ENCODE peak calls at places on chromosomes 6 and 20, in seven cellular contexts. Y is colonic mucosa, B is Peyer's patch, A is dorsolateral prefrontal cortex, E is IMR-90, O is mucosa of descending colon, S is PC-9. I is an unnamed sample.

GRCh38 chr6:145713746-145714145 is 21.6 kb downstream of the EPM2A start:
- DNase-seq in S (no peak), A (no peak), Y (no peak), E (no peak), O (no peak), B (no peak), I (no peak)

GRCh38 chr6:14792118-14792955 is 453.5 kb upstream of the JARID2 start:
- DNase-seq in O (no peak), Y (peak; percentile 33), A (no peak), B (no peak), E (no peak), S (no peak), I (peak; percentile 76)

GRCh38 chr6:166691199-166691598 is 64.1 kb upstream of the RPS6KA2 start:
- DNase-seq in A (no peak), S (peak; percentile 52), B (no peak), O (no peak), E (peak; percentile 54), Y (no peak), I (no peak)

GRCh38 chr6:130216630-130217029 is 6.1 kb downstream of the SAMD3 start:
- DNase-seq in B (no peak), O (no peak), S (no peak), E (no peak), A (no peak), Y (no peak), I (no peak)

GRCh38 chr6:140101818-140102217 is 727.4 kb upstream of the CITED2 start:
- DNase-seq in Y (no peak), B (no peak), O (no peak), E (no peak), S (no peak), A (no peak), I (no peak)

GRCh38 chr6:1790684-1791083 is 181.0 kb downstream of the FOXC1 start:
- DNase-seq in O (no peak), E (no peak), A (no peak), B (no peak), S (no peak), Y (no peak), I (no peak)

GRCh38 chr6:77626431-77626830 is 26.4 kb upstream of the MEI4 start:
- DNase-seq in A (no peak), Y (no peak), S (no peak), O (no peak), E (no peak), B (no peak), I (no peak)

GRCh38 chr6:132919476-132919875 is 105.1 kb downstream of the RPS12 start:
- DNase-seq in Y (no peak), E (peak; percentile 98), S (peak; percentile 71), O (no peak), A (no peak), B (no peak), I (peak; percentile 89)

GRCh38 chr6:131059486-131059885 is 3.6 kb downstream of the EPB41L2 start:
- DNase-seq in E (peak; percentile 73), Y (no peak), S (no peak), A (no peak), O (no peak), B (no peak), I (peak; percentile 69)

GRCh38 chr6:53623497-53623896 is 42.1 kb downstream of the KLHL31 start:
- DNase-seq in Y (no peak), A (no peak), B (no peak), S (no peak), O (no peak), E (peak; percentile 61), I (peak; percentile 70)

GRCh38 chr6:107644513-107644912 is 154.6 kb downstream of the SOBP start:
- DNase-seq in Y (no peak), S (no peak), O (no peak), E (no peak), A (no peak), B (no peak), I (no peak)

GRCh38 chr20:3107464-3108025 is 23.0 kb upstream of the AVP start:
- DNase-seq in A (no peak), Y (no peak), E (no peak), S (no peak), O (no peak), B (no peak), I (no peak)

GRCh38 chr6:141105481-141105880 is 1027.2 kb upstream of the GJE1 start:
- DNase-seq in S (no peak), O (no peak), Y (no peak), E (peak; percentile 50), B (no peak), A (no peak), I (peak; percentile 67)

GRCh38 chr20:57717797-57718196 is 8.0 kb upstream of the PMEPA1 start:
- DNase-seq in Y (no peak), A (no peak), O (no peak), B (no peak), E (no peak), S (peak; percentile 64), I (peak; percentile 77)

GRCh38 chr6:151647871-151648639 is 154.2 kb downstream of the CCDC170 start:
- DNase-seq in O (no peak), B (no peak), S (no peak), A (no peak), E (no peak), Y (no peak), I (no peak)

GRCh38 chr20:8246701-8247100 is 114.6 kb downstream of the PLCB1 start:
- DNase-seq in O (no peak), B (no peak), S (no peak), E (no peak), A (no peak), Y (no peak), I (no peak)

GRCh38 chr6:101761124-101761601 is 367.7 kb downstream of the GRIK2 start:
- DNase-seq in A (no peak), O (no peak), B (no peak), Y (no peak), S (no peak), E (peak; percentile 79), I (peak; percentile 95)

GRCh38 chr6:21227486-21227885 is 366.1 kb upstream of the SOX4 start:
- DNase-seq in Y (no peak), O (no peak), B (no peak), E (peak; percentile 54), A (no peak), S (no peak), I (no peak)
- TF ChIP-seq CTCF in Y (no peak), O (no peak), B (no peak), E (no peak), A (no peak), S (no peak), I (no peak)

DNA sequence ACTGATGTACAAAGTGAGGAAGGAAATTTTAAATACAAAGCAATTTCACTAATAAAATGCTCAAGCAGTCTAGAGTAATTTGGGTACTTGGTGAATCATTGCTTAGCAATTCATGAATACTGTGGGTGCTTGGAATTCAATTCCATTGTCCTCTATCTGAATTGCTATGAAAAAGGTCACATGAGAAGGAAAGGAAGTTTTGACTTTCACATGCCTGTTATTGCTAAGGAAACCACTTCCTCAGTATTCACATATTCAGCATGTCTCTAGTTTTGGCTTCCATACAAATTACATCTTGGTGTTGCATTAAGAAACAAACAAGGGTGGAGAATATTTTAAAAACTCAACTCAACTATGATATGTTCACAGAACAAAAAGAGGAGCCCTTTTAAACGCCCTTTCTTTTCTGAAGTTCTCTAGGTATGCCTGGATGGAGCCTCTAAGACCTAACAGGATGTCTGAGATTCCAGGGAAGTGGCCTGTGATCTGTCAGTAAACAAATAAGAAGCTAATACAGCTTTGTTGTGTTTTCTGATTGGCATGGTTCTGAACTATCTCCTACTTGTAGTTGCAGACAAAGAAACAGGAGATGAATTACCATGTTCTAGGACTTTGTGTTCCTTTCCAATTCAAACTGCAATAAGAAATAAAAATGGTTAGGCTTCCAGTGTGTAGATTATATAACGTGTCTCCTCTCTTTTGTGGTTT is 190.4 kb downstream of the OGFRL1 start:
- DNase-seq in E (peak; percentile 94), A (no peak), S (peak; percentile 44), O (no peak), Y (no peak), B (no peak), I (peak; percentile 99)
- H3K4me3 ChIP-seq in E (no peak overlapping the region), A (no peak overlapping the region), S (no peak overlapping the region), O (no peak overlapping the region), Y (no peak overlapping the region), B (no peak overlapping the region), I (peak overlapping the region; percentile 20)

DNA sequence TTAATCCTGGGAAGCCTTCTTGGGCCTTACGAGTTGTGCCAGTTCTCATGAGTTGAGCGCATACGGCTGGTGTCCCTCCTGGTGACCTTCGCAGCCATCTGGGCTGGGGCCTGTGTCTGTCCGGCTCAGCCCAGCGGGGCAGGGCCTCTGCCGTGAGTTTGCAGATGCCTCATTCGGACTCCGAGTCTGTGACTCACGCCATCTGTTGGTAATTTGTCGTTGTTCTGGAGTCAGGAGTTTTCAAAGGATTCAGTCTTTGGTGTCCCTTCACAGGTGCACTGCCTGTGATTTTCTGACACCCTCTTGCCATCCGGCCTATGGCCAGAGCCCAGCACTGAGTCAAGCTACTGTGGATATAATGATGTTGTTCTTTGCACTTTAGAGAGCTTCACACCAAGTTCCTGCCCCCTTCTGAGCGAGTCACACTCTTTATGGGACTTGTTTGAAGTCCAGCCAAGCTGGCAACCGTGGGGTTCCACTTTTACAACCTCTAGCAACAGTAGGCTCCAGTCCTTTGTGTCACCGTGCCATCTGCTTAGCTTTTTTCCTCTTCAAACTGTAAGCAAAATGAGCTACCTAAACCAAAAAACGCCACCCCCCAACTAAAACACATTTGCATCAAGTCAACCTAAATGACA is 175.6 kb downstream of the AIG1 start:
- DNase-seq in B (no peak), A (no peak), E (peak; percentile 31), Y (no peak), O (no peak), S (no peak), I (peak; percentile 74)
- TF ChIP-seq CTCF in B (no peak), A (no peak), E (no peak), Y (no peak), O (no peak), S (no peak), I (no peak)

GRCh38 chr6:18389479-18389878 is 2.3 kb downstream of the RNF144B start:
- DNase-seq in Y (no peak), S (no peak), B (no peak), E (peak; percentile 48), O (no peak), A (no peak), I (peak; percentile 78)

GRCh38 chr6:18387061-18387721 is at the start of gene RNF144B:
- DNase-seq in Y (peak; percentile 90), E (peak; percentile 61), B (peak; percentile 89), S (peak; percentile 89), A (peak; percentile 56), O (peak; percentile 93), I (peak; percentile 70)

GRCh38 chr6:18388942-18389341 is 1.8 kb downstream of the RNF144B start:
- DNase-seq in O (no peak), A (no peak), B (no peak), S (no peak), E (peak; percentile 77), Y (no peak), I (peak; percentile 91)

GRCh38 chr6:18386302-18386976 is 711 bp upstream of the RNF144B start:
- DNase-seq in B (no peak), Y (no peak), O (no peak), A (no peak), S (no peak), E (peak; percentile 38), I (peak; percentile 80)

DNA sequence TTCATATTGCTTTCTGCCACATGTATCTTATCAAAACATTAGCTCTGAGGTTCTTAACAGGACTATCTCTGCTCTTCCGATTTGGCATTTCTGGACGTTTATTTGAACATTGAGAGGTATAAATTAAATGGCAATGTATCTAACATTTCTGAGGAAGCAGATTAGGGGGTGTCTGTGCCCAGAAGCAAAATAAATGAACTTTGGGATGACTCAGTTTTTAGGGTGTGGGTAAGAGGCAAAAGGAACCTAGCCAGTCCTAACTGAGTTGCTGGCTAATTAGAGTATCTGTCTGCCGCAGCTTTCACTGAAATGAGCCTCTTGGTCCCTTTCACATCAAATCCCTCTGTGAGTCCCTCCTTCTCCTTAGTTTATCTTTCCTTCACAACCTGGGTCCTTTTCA is 1.1 kb downstream of the RNF144B start:
- DNase-seq in A (no peak), O (no peak), B (no peak), S (no peak), E (no peak), Y (no peak), I (no peak)
- H3K4me3 ChIP-seq in A (peak overlapping the region; percentile 67), O (no peak overlapping the region), B (peak overlapping the region; percentile 67), S (peak overlapping the region; percentile 80), E (peak overlapping the region; percentile 32), Y (peak overlapping the region; percentile 39), I (peak overlapping the region; percentile 81)

I was measured in AG10803.